ENCODE peak calls at places on chromosomes 4 and X, in nine cellular contexts. One of them, this sample, is unnamed. For H3K4me1, the result is how much of the 10 kb centered on the place peaks cover.

GRCh38 chr4:42371306-42372063 is 25.8 kb upstream of the SHISA3 start:
- DNase-seq in ovary: no peak
- DNase-seq in tibial nerve: peak
- DNase-seq in uterus: no peak
- DNase-seq in OCI-LY7: peak
- DNase-seq in CD8-positive, alpha-beta T cell: no peak
- DNase-seq in fibroblast of lung: peak
- DNase-seq in testis: peak
- DNase-seq in suprapubic skin: no peak
- DNase-seq in this sample: peak

GRCh38 chr4:24729041-24729730 is 66.2 kb upstream of the SOD3 start:
- DNase-seq in ovary: no peak
- DNase-seq in tibial nerve: no peak
- DNase-seq in uterus: no peak
- DNase-seq in OCI-LY7: no peak
- DNase-seq in CD8-positive, alpha-beta T cell: no peak
- DNase-seq in fibroblast of lung: no peak
- DNase-seq in testis: no peak
- DNase-seq in suprapubic skin: no peak
- DNase-seq in this sample: no peak

GRCh38 chr4:173485164-173485563 is 44.9 kb downstream of the HAND2 start:
- DNase-seq in ovary: no peak
- DNase-seq in tibial nerve: no peak
- DNase-seq in uterus: no peak
- DNase-seq in OCI-LY7: no peak
- DNase-seq in CD8-positive, alpha-beta T cell: no peak
- DNase-seq in fibroblast of lung: no peak
- DNase-seq in testis: no peak
- DNase-seq in suprapubic skin: no peak
- DNase-seq in this sample: no peak

GRCh38 chr4:134539729-134540231 is 338.2 kb upstream of the PABPC4L start:
- DNase-seq in ovary: no peak
- DNase-seq in tibial nerve: no peak
- DNase-seq in uterus: no peak
- DNase-seq in OCI-LY7: no peak
- DNase-seq in CD8-positive, alpha-beta T cell: no peak
- DNase-seq in fibroblast of lung: no peak
- DNase-seq in testis: no peak
- DNase-seq in suprapubic skin: no peak
- DNase-seq in this sample: no peak

GRCh38 chr4:149353241-149353640 is 462.4 kb downstream of the IQCM start:
- DNase-seq in ovary: no peak
- DNase-seq in tibial nerve: no peak
- DNase-seq in uterus: no peak
- DNase-seq in OCI-LY7: no peak
- DNase-seq in CD8-positive, alpha-beta T cell: no peak
- DNase-seq in fibroblast of lung: no peak
- DNase-seq in testis: no peak
- DNase-seq in suprapubic skin: no peak
- DNase-seq in this sample: no peak

GRCh38 chr4:118823471-118823870 is 12.5 kb downstream of the SEC24D start:
- DNase-seq in ovary: no peak
- DNase-seq in tibial nerve: no peak
- DNase-seq in uterus: no peak
- DNase-seq in OCI-LY7: no peak
- DNase-seq in CD8-positive, alpha-beta T cell: no peak
- DNase-seq in fibroblast of lung: no peak
- DNase-seq in testis: no peak
- DNase-seq in suprapubic skin: no peak
- DNase-seq in this sample: no peak

GRCh38 chrX:142483965-142484364 is 278.9 kb upstream of the MAGEC2 start:
- DNase-seq in ovary: no peak
- DNase-seq in tibial nerve: no peak
- DNase-seq in uterus: no peak
- DNase-seq in OCI-LY7: no peak
- DNase-seq in CD8-positive, alpha-beta T cell: no peak
- DNase-seq in fibroblast of lung: no peak
- DNase-seq in testis: no peak
- DNase-seq in suprapubic skin: no peak
- DNase-seq in this sample: no peak

GRCh38 chr4:113919611-113920010 is 59.8 kb downstream of the ARSJ start:
- DNase-seq in ovary: no peak
- DNase-seq in tibial nerve: no peak
- DNase-seq in uterus: no peak
- DNase-seq in OCI-LY7: no peak
- DNase-seq in CD8-positive, alpha-beta T cell: no peak
- DNase-seq in fibroblast of lung: peak
- DNase-seq in testis: no peak
- DNase-seq in suprapubic skin: no peak
- DNase-seq in this sample: no peak

GRCh38 chrX:71106427-71106826 is at the start of gene CXorf65:
- DNase-seq in ovary: no peak
- DNase-seq in tibial nerve: no peak
- DNase-seq in uterus: no peak
- DNase-seq in OCI-LY7: no peak
- DNase-seq in CD8-positive, alpha-beta T cell: peak
- DNase-seq in fibroblast of lung: no peak
- DNase-seq in testis: no peak
- DNase-seq in suprapubic skin: no peak
- DNase-seq in this sample: no peak
- H3K4me1 ChIP-seq in ovary: under half
- H3K4me1 ChIP-seq in tibial nerve: under half
- H3K4me1 ChIP-seq in uterus: under half
- H3K4me1 ChIP-seq in OCI-LY7: under half
- H3K4me1 ChIP-seq in CD8-positive, alpha-beta T cell: half or more
- H3K4me1 ChIP-seq in fibroblast of lung: under half
- H3K4me1 ChIP-seq in testis: under half
- H3K4me1 ChIP-seq in suprapubic skin: under half
- H3K4me1 ChIP-seq in this sample: under half

GRCh38 chr4:136864580-136865185 is 667.6 kb downstream of the PCDH18 start:
- DNase-seq in ovary: no peak
- DNase-seq in tibial nerve: peak
- DNase-seq in uterus: peak
- DNase-seq in OCI-LY7: peak
- DNase-seq in CD8-positive, alpha-beta T cell: no peak
- DNase-seq in fibroblast of lung: peak
- DNase-seq in testis: peak
- DNase-seq in suprapubic skin: no peak
- DNase-seq in this sample: peak
- TF ChIP-seq CTCF in ovary: peak
- TF ChIP-seq CTCF in tibial nerve: peak
- TF ChIP-seq CTCF in uterus: peak
- TF ChIP-seq CTCF in OCI-LY7: peak
- TF ChIP-seq CTCF in CD8-positive, alpha-beta T cell: peak
- TF ChIP-seq CTCF in fibroblast of lung: peak
- TF ChIP-seq CTCF in testis: peak
- TF ChIP-seq CTCF in suprapubic skin: peak
- TF ChIP-seq CTCF in this sample: peak

GRCh38 chr4:102867278-102868152 is 1.3 kb upstream of the CISD2 start:
- DNase-seq in ovary: no peak
- DNase-seq in tibial nerve: no peak
- DNase-seq in uterus: no peak
- DNase-seq in OCI-LY7: peak
- DNase-seq in CD8-positive, alpha-beta T cell: no peak
- DNase-seq in fibroblast of lung: no peak
- DNase-seq in testis: no peak
- DNase-seq in suprapubic skin: no peak
- DNase-seq in this sample: no peak
- H3K4me1 ChIP-seq in ovary: under half
- H3K4me1 ChIP-seq in tibial nerve: under half
- H3K4me1 ChIP-seq in uterus: under half
- H3K4me1 ChIP-seq in OCI-LY7: under half
- H3K4me1 ChIP-seq in CD8-positive, alpha-beta T cell: under half
- H3K4me1 ChIP-seq in fibroblast of lung: under half
- H3K4me1 ChIP-seq in testis: under half
- H3K4me1 ChIP-seq in suprapubic skin: under half
- H3K4me1 ChIP-seq in this sample: under half

GRCh38 chrX:100072286-100072685 is 337.8 kb downstream of the PCDH19 start:
- DNase-seq in ovary: no peak
- DNase-seq in tibial nerve: peak
- DNase-seq in uterus: no peak
- DNase-seq in OCI-LY7: no peak
- DNase-seq in CD8-positive, alpha-beta T cell: no peak
- DNase-seq in fibroblast of lung: no peak
- DNase-seq in testis: no peak
- DNase-seq in suprapubic skin: no peak
- DNase-seq in this sample: no peak

GRCh38 chrX:100076031-100076430 is 334.0 kb downstream of the PCDH19 start:
- DNase-seq in ovary: no peak
- DNase-seq in tibial nerve: no peak
- DNase-seq in uterus: no peak
- DNase-seq in OCI-LY7: no peak
- DNase-seq in CD8-positive, alpha-beta T cell: no peak
- DNase-seq in fibroblast of lung: no peak
- DNase-seq in testis: no peak
- DNase-seq in suprapubic skin: no peak
- DNase-seq in this sample: no peak

DNA sequence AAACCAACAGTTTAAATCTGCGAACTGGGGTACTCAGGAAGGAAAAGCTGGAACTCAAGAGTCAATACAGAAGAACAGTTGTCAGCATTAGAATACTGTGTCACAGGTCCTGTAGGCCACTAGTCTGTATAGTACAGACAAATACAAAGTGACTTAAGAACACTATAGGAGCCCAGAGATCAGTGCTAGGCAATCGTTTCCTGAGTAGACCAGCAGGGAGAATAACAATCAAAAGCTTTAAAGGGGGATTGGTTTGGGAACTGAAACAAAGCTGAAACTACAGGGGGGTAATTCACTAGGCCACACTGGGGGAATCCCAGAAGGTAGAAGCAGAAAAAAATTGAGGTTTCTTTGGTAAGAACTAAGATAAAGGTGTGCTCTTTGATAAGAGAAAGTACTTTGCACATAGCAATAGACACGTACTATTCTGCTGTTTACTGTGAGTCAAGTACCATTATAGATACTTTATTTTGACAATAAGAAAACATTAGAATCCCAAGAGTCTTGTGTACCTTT is 339.7 kb downstream of the PCDH19 start:
- DNase-seq in ovary: no peak
- DNase-seq in tibial nerve: no peak
- DNase-seq in uterus: no peak
- DNase-seq in OCI-LY7: no peak
- DNase-seq in CD8-positive, alpha-beta T cell: no peak
- DNase-seq in fibroblast of lung: no peak
- DNase-seq in testis: no peak
- DNase-seq in suprapubic skin: no peak
- DNase-seq in this sample: no peak
- TF ChIP-seq CTCF in ovary: no peak
- TF ChIP-seq CTCF in tibial nerve: no peak
- TF ChIP-seq CTCF in uterus: no peak
- TF ChIP-seq CTCF in OCI-LY7: no peak
- TF ChIP-seq CTCF in CD8-positive, alpha-beta T cell: no peak
- TF ChIP-seq CTCF in fibroblast of lung: no peak
- TF ChIP-seq CTCF in testis: no peak
- TF ChIP-seq CTCF in suprapubic skin: no peak
- TF ChIP-seq CTCF in this sample: no peak

GRCh38 chr4:156952078-156952759 is 19.4 kb downstream of the PDGFC start:
- DNase-seq in ovary: no peak
- DNase-seq in tibial nerve: no peak
- DNase-seq in uterus: no peak
- DNase-seq in OCI-LY7: no peak
- DNase-seq in CD8-positive, alpha-beta T cell: no peak
- DNase-seq in fibroblast of lung: no peak
- DNase-seq in testis: no peak
- DNase-seq in suprapubic skin: no peak
- DNase-seq in this sample: no peak
- H3K4me1 ChIP-seq in ovary: under half
- H3K4me1 ChIP-seq in tibial nerve: under half
- H3K4me1 ChIP-seq in uterus: under half
- H3K4me1 ChIP-seq in OCI-LY7: under half
- H3K4me1 ChIP-seq in CD8-positive, alpha-beta T cell: under half
- H3K4me1 ChIP-seq in fibroblast of lung: under half
- H3K4me1 ChIP-seq in testis: under half
- H3K4me1 ChIP-seq in suprapubic skin: under half
- H3K4me1 ChIP-seq in this sample: under half

DNA sequence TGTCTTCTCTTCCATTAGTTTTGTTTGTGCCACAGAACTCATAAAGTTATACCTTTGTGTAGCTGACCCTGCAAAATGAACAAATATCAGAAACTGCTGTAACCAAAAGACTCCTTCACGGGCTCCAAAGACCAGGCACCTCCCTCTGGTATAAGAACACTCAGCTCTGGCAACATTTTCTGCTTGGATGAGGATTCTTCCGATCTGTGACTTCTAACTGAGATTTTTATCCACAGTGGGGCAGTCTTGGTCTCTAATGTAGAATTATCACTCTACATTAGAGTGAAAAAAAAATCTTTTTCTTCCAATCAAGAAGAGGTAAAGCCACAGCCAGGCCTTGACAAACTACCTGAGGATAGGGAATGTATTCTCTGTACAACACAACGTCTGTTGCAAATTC is 38.5 kb upstream of the PRSS48 start:
- DNase-seq in ovary: no peak
- DNase-seq in tibial nerve: peak
- DNase-seq in uterus: no peak
- DNase-seq in OCI-LY7: no peak
- DNase-seq in CD8-positive, alpha-beta T cell: no peak
- DNase-seq in fibroblast of lung: peak
- DNase-seq in testis: no peak
- DNase-seq in suprapubic skin: no peak
- DNase-seq in this sample: no peak
- TF ChIP-seq CTCF in ovary: no peak
- TF ChIP-seq CTCF in tibial nerve: peak
- TF ChIP-seq CTCF in uterus: no peak
- TF ChIP-seq CTCF in OCI-LY7: no peak
- TF ChIP-seq CTCF in CD8-positive, alpha-beta T cell: no peak
- TF ChIP-seq CTCF in fibroblast of lung: peak
- TF ChIP-seq CTCF in testis: no peak
- TF ChIP-seq CTCF in suprapubic skin: no peak
- TF ChIP-seq CTCF in this sample: no peak

This sample was measured in Caco-2.